ENCODE peak calls at places on chromosome 17, in four cellular contexts. One of them, this sample, is unnamed.

GRCh38 chr17:55654821-55655220 is 67.8 kb downstream of the TMEM100 start:
- DNase-seq in CD8-positive, alpha-beta T cell: no peak
- DNase-seq in activated naive CD4-positive, alpha-beta T cell: no peak
- DNase-seq in OCI-LY7: no peak
- DNase-seq in this sample: no peak

GRCh38 chr17:78808106-78808635 is 26.1 kb upstream of the CYTH1 start:
- DNase-seq in CD8-positive, alpha-beta T cell: no peak
- DNase-seq in activated naive CD4-positive, alpha-beta T cell: no peak
- DNase-seq in OCI-LY7: no peak
- DNase-seq in this sample: no peak

GRCh38 chr17:61393550-61393903 is 6.1 kb upstream of the TBX2 start:
- DNase-seq in CD8-positive, alpha-beta T cell: no peak
- DNase-seq in activated naive CD4-positive, alpha-beta T cell: no peak
- DNase-seq in OCI-LY7: no peak
- DNase-seq in this sample: no peak

GRCh38 chr17:10516065-10516464 is 2.3 kb downstream of the MYH1 start:
- DNase-seq in CD8-positive, alpha-beta T cell: no peak
- DNase-seq in activated naive CD4-positive, alpha-beta T cell: no peak
- DNase-seq in OCI-LY7: no peak
- DNase-seq in this sample: no peak

GRCh38 chr17:43027091-43028032 is 2.3 kb downstream of the RND2 start:
- DNase-seq in CD8-positive, alpha-beta T cell: no peak
- DNase-seq in activated naive CD4-positive, alpha-beta T cell: no peak
- DNase-seq in OCI-LY7: no peak
- DNase-seq in this sample: no peak

GRCh38 chr17:7213895-7214299 is 5.7 kb downstream of the DLG4 start:
- DNase-seq in CD8-positive, alpha-beta T cell: no peak
- DNase-seq in activated naive CD4-positive, alpha-beta T cell: no peak
- DNase-seq in OCI-LY7: peak
- DNase-seq in this sample: peak

GRCh38 chr17:1979182-1979980 is 45.8 kb downstream of the RTN4RL1 start:
- DNase-seq in CD8-positive, alpha-beta T cell: no peak
- DNase-seq in activated naive CD4-positive, alpha-beta T cell: no peak
- DNase-seq in OCI-LY7: no peak
- DNase-seq in this sample: no peak

GRCh38 chr17:55480907-55481306 is 30.3 kb downstream of the SMIM36 start:
- DNase-seq in CD8-positive, alpha-beta T cell: no peak
- DNase-seq in activated naive CD4-positive, alpha-beta T cell: no peak
- DNase-seq in OCI-LY7: no peak
- DNase-seq in this sample: no peak

GRCh38 chr17:78679495-78680395 is 102.3 kb downstream of the CYTH1 start:
- DNase-seq in CD8-positive, alpha-beta T cell: no peak
- DNase-seq in activated naive CD4-positive, alpha-beta T cell: no peak
- DNase-seq in OCI-LY7: no peak
- DNase-seq in this sample: no peak

GRCh38 chr17:63950940-63951907 is 19.1 kb upstream of the CD79B start:
- DNase-seq in CD8-positive, alpha-beta T cell: no peak
- DNase-seq in activated naive CD4-positive, alpha-beta T cell: no peak
- DNase-seq in OCI-LY7: peak
- DNase-seq in this sample: peak

GRCh38 chr17:73255671-73256181 is 6.0 kb downstream of the CPSF4L start:
- DNase-seq in CD8-positive, alpha-beta T cell: peak
- DNase-seq in activated naive CD4-positive, alpha-beta T cell: peak
- DNase-seq in OCI-LY7: peak
- DNase-seq in this sample: peak

GRCh38 chr17:27315322-27315721 is 21.4 kb downstream of the WSB1 start:
- DNase-seq in CD8-positive, alpha-beta T cell: no peak
- DNase-seq in activated naive CD4-positive, alpha-beta T cell: no peak
- DNase-seq in OCI-LY7: no peak
- DNase-seq in this sample: no peak

GRCh38 chr17:8161289-8162231 is 1.2 kb downstream of the VAMP2 start:
- DNase-seq in CD8-positive, alpha-beta T cell: peak
- DNase-seq in activated naive CD4-positive, alpha-beta T cell: no peak
- DNase-seq in OCI-LY7: no peak
- DNase-seq in this sample: no peak

GRCh38 chr17:50270430-50271172 is 3.7 kb upstream of the TMEM92 start:
- DNase-seq in CD8-positive, alpha-beta T cell: no peak
- DNase-seq in activated naive CD4-positive, alpha-beta T cell: no peak
- DNase-seq in OCI-LY7: no peak
- DNase-seq in this sample: no peak

GRCh38 chr17:57466042-57466471 is 209.7 kb downstream of the MSI2 start:
- DNase-seq in CD8-positive, alpha-beta T cell: no peak
- DNase-seq in activated naive CD4-positive, alpha-beta T cell: no peak
- DNase-seq in OCI-LY7: no peak
- DNase-seq in this sample: no peak

GRCh38 chr17:82878545-82878944 is 38.7 kb upstream of the ZNF750 start:
- DNase-seq in CD8-positive, alpha-beta T cell: no peak
- DNase-seq in activated naive CD4-positive, alpha-beta T cell: no peak
- DNase-seq in OCI-LY7: no peak
- DNase-seq in this sample: no peak

GRCh38 chr17:17269926-17270773 is 10.9 kb downstream of the COPS3 start:
- DNase-seq in CD8-positive, alpha-beta T cell: peak
- DNase-seq in activated naive CD4-positive, alpha-beta T cell: no peak
- DNase-seq in OCI-LY7: peak
- DNase-seq in this sample: peak

GRCh38 chr17:61461586-61461966 is 9.4 kb downstream of the TBX4 start:
- DNase-seq in CD8-positive, alpha-beta T cell: no peak
- DNase-seq in activated naive CD4-positive, alpha-beta T cell: no peak
- DNase-seq in OCI-LY7: no peak
- DNase-seq in this sample: no peak

GRCh38 chr17:50101346-50102163 is 6.4 kb downstream of the PDK2 start:
- DNase-seq in CD8-positive, alpha-beta T cell: no peak
- DNase-seq in activated naive CD4-positive, alpha-beta T cell: no peak
- DNase-seq in OCI-LY7: no peak
- DNase-seq in this sample: no peak

GRCh38 chr17:3596804-3597464 is 12.3 kb downstream of the TRPV1 start:
- DNase-seq in CD8-positive, alpha-beta T cell: no peak
- DNase-seq in activated naive CD4-positive, alpha-beta T cell: no peak
- DNase-seq in OCI-LY7: no peak
- DNase-seq in this sample: no peak

GRCh38 chr17:66466933-66467367 is 164.5 kb downstream of the PRKCA start:
- DNase-seq in CD8-positive, alpha-beta T cell: no peak
- DNase-seq in activated naive CD4-positive, alpha-beta T cell: no peak
- DNase-seq in OCI-LY7: no peak
- DNase-seq in this sample: no peak

GRCh38 chr17:4476512-4477070 is 22.1 kb upstream of the SPNS2 start:
- DNase-seq in CD8-positive, alpha-beta T cell: no peak
- DNase-seq in activated naive CD4-positive, alpha-beta T cell: no peak
- DNase-seq in OCI-LY7: no peak
- DNase-seq in this sample: no peak

GRCh38 chr17:81514735-81515529 is 2.3 kb upstream of the ACTG1 start:
- DNase-seq in CD8-positive, alpha-beta T cell: peak
- DNase-seq in activated naive CD4-positive, alpha-beta T cell: peak
- DNase-seq in OCI-LY7: peak
- DNase-seq in this sample: peak

GRCh38 chr17:45719335-45720071 is 64.6 kb upstream of the CRHR1 start:
- DNase-seq in CD8-positive, alpha-beta T cell: no peak
- DNase-seq in activated naive CD4-positive, alpha-beta T cell: no peak
- DNase-seq in OCI-LY7: no peak
- DNase-seq in this sample: no peak

GRCh38 chr17:73349138-73349537 is 37.3 kb upstream of the CDC42EP4 start:
- DNase-seq in CD8-positive, alpha-beta T cell: no peak
- DNase-seq in activated naive CD4-positive, alpha-beta T cell: no peak
- DNase-seq in OCI-LY7: no peak
- DNase-seq in this sample: no peak

GRCh38 chr17:60659156-60659555 is 18.5 kb upstream of the BCAS3 start:
- DNase-seq in CD8-positive, alpha-beta T cell: no peak
- DNase-seq in activated naive CD4-positive, alpha-beta T cell: no peak
- DNase-seq in OCI-LY7: no peak
- DNase-seq in this sample: no peak

GRCh38 chr17:40678902-40679522 is 14.0 kb upstream of the KRT222 start:
- DNase-seq in CD8-positive, alpha-beta T cell: no peak
- DNase-seq in activated naive CD4-positive, alpha-beta T cell: no peak
- DNase-seq in OCI-LY7: no peak
- DNase-seq in this sample: no peak

GRCh38 chr17:30961213-30962188 is 9.3 kb upstream of the RNF135 start:
- DNase-seq in CD8-positive, alpha-beta T cell: no peak
- DNase-seq in activated naive CD4-positive, alpha-beta T cell: no peak
- DNase-seq in OCI-LY7: peak
- DNase-seq in this sample: no peak

GRCh38 chr17:44967026-44967906 is 837 bp downstream of the C1QL1 start:
- DNase-seq in CD8-positive, alpha-beta T cell: no peak
- DNase-seq in activated naive CD4-positive, alpha-beta T cell: no peak
- DNase-seq in OCI-LY7: no peak
- DNase-seq in this sample: no peak

GRCh38 chr17:29559640-29560039 is 7.2 kb downstream of the ABHD15 start:
- DNase-seq in CD8-positive, alpha-beta T cell: no peak
- DNase-seq in activated naive CD4-positive, alpha-beta T cell: no peak
- DNase-seq in OCI-LY7: peak
- DNase-seq in this sample: no peak